ENCODE peak calls at places on chromosomes 16 and 17, in eight cellular contexts. A is A549; Q is OCI-LY7; E is ovary; J is SJSA1; B is tibial artery; W is effector memory CD4-positive, alpha-beta T cell; T is GM12878. P is an unnamed sample.

GRCh38 chr17:50900383-50900892 is 34.3 kb upstream of the TOB1 start:
- DNase-seq in A (no peak), Q (no peak), E (no peak), J (no peak), B (no peak), W (no peak), T (no peak), P (no peak)

GRCh38 chr17:28643979-28644781 is 778 bp downstream of the BLTP2 start:
- DNase-seq in A (peak), Q (peak), E (no peak), J (no peak), B (no peak), W (no peak), T (no peak), P (no peak)

GRCh38 chr16:72537684-72538083 is 365.7 kb upstream of the PMFBP1 start:
- DNase-seq in A (no peak), Q (no peak), E (no peak), J (no peak), B (no peak), W (no peak), T (no peak), P (no peak)

GRCh38 chr17:61474934-61475333 is 22.7 kb downstream of the TBX4 start:
- DNase-seq in A (no peak), Q (no peak), E (no peak), J (no peak), B (peak), W (no peak), T (no peak), P (no peak)

GRCh38 chr16:8678068-8678927 is 3.9 kb downstream of the ABAT start:
- DNase-seq in A (no peak), Q (no peak), E (no peak), J (no peak), B (no peak), W (no peak), T (no peak), P (no peak)

GRCh38 chr17:29248845-29249244 is 2.2 kb downstream of the CRYBA1 start:
- DNase-seq in A (no peak), Q (no peak), E (no peak), J (no peak), B (no peak), W (no peak), T (no peak), P (no peak)

GRCh38 chr16:609984-610383 is 20.1 kb downstream of the RAB40C start:
- DNase-seq in A (no peak), Q (no peak), E (no peak), J (no peak), B (no peak), W (no peak), T (no peak), P (no peak)

GRCh38 chr17:33451221-33451620 is 158.1 kb upstream of the ASIC2 start:
- DNase-seq in A (no peak), Q (no peak), E (no peak), J (no peak), B (no peak), W (no peak), T (no peak), P (no peak)

GRCh38 chr17:2996938-2997670 is 66.3 kb downstream of the OR1D5 start:
- DNase-seq in A (no peak), Q (no peak), E (peak), J (no peak), B (peak), W (no peak), T (no peak), P (no peak)

GRCh38 chr16:87086156-87086555 is 231.0 kb downstream of the C16orf95 start:
- DNase-seq in A (no peak), Q (no peak), E (no peak), J (peak), B (no peak), W (no peak), T (no peak), P (no peak)

GRCh38 chr17:41687828-41688640 is 651 bp upstream of the EIF1 start:
- DNase-seq in A (no peak), Q (peak), E (peak), J (no peak), B (peak), W (no peak), T (no peak), P (no peak)

GRCh38 chr17:79000396-79001189 is 9.0 kb downstream of the CANT1 start:
- DNase-seq in A (no peak), Q (no peak), E (no peak), J (no peak), B (peak), W (no peak), T (no peak), P (no peak)

GRCh38 chr16:84649511-84649861 is 1.2 kb downstream of the KLHL36 start:
- DNase-seq in A (no peak), Q (no peak), E (no peak), J (no peak), B (no peak), W (no peak), T (no peak), P (no peak)
- H3K27ac ChIP-seq in A (no peak), Q (no peak), E (no peak), J (no peak), B (peak), W (peak), T (no peak), P (no peak)

DNA sequence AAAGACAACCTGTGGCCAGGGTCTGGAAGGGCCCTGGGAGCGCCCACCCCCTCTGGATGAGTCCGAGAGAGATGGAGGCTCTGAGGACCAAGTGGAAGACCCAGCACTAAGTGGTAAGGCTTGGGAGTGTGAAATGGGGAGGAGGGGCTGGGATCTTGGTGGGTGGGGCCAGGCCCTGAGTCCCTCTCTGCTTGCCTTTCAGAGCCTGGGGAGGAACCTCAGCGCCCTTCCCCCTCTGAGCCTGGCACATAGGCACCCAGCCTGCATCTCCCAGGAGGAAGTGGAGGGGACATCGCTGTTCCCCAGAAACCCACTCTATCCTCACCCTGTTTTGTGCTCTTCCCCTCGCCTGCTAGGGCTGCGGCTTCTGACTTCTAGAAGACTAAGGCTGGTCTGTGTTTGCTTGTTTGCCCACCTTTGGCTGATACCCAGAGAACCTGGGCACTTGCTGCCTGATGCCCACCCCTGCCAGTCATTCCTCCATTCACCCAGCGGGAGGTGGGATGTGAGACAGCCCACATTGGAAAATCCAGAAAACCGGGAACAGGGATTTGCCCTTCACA is 1.2 kb upstream of the STARD3 start:
- DNase-seq in A (no peak), Q (no peak), E (no peak), J (no peak), B (no peak), W (no peak), T (no peak), P (no peak)
- H3K27ac ChIP-seq in A (no peak), Q (no peak), E (no peak), J (no peak), B (peak), W (no peak), T (no peak), P (no peak)

DNA sequence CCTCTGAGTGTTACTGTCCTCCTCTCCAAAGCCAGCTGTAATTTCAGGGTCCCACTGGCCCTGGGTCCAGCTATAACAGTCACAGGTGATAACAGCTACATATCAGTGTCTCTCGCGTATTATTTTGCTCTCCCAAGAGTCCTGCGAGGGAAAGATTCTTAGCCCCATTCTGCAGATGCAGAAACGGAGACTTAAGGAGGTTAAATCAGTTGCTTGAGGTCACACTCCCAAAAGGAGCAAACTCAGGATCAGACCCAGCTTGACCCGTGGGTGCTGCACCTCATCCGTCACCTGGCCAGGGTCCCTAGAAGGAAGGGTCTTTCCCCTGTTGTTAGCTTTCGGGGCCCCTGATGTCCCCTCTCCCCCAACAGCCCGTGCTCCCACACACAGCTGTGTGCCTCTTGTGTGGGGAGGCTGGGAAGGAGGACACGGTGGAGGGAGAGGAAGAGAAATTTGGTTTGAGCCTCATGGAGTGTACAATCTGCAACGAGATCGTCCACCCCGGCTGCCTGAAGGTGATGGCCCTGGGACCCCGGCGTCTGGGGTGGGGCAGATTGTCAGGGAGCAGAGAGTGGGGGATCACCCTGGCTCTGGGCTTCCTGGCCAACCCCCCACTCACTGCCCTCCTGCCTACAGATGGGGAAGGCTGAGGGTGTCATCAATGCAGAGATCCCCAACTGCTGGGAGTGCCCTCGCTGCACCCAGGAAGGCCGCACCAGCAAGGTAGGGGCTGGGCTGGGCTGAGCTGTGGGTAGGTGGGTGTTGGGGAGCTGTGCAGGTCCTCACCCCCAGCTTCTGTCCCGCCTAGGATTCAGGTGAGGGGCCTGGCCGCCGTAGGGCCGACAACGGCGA is 3.8 kb downstream of the FBXL19 start:
- DNase-seq in A (no peak), Q (no peak), E (no peak), J (no peak), B (no peak), W (no peak), T (no peak), P (no peak)
- H3K27ac ChIP-seq in A (peak), Q (no peak), E (no peak), J (no peak), B (peak), W (no peak), T (no peak), P (peak)

GRCh38 chr17:6544011-6544370 is 12.4 kb downstream of the PITPNM3 start:
- DNase-seq in A (no peak), Q (no peak), E (peak), J (no peak), B (no peak), W (no peak), T (no peak), P (no peak)

GRCh38 chr17:6541886-6542285 is 14.5 kb downstream of the PITPNM3 start:
- DNase-seq in A (no peak), Q (no peak), E (no peak), J (no peak), B (no peak), W (no peak), T (no peak), P (no peak)

GRCh38 chr17:6542577-6542976 is 13.8 kb downstream of the PITPNM3 start:
- DNase-seq in A (no peak), Q (no peak), E (peak), J (no peak), B (no peak), W (no peak), T (no peak), P (no peak)

GRCh38 chr17:6544770-6545169 is 11.6 kb downstream of the PITPNM3 start:
- DNase-seq in A (no peak), Q (no peak), E (peak), J (no peak), B (no peak), W (no peak), T (no peak), P (no peak)

GRCh38 chr17:6543079-6544010 is 13.0 kb downstream of the PITPNM3 start:
- DNase-seq in A (no peak), Q (no peak), E (peak), J (no peak), B (no peak), W (no peak), T (no peak), P (no peak)
- H3K27ac ChIP-seq in A (no peak), Q (no peak), E (no peak), J (no peak), B (no peak), W (no peak), T (no peak), P (no peak)

GRCh38 chr16:2795714-2796143 is 2.5 kb upstream of the PRSS41 start:
- DNase-seq in A (no peak), Q (no peak), E (no peak), J (no peak), B (no peak), W (no peak), T (no peak), P (no peak)
- H3K27ac ChIP-seq in A (peak), Q (no peak), E (no peak), J (no peak), B (no peak), W (no peak), T (no peak), P (no peak)

DNA sequence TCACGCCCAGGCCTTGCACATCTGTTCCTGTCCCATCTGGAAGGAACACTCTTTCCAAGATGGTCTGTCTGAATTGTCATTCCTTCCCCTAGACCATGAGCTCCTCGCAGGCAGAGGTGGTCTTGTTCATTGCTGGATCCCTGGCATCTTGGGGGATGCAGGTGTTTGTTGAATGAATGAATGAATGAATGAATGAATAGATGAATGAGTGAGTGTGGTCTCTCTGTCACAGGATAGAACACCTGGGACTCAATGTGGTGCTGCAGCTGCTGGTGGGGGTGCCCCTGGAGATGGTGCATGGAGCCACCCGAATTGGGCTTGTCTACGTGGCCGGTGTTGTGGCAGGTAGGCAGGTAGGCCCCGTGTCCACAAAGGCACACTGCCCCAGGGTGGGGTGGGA is 32.2 kb downstream of the RHBDL3 start:
- DNase-seq in A (no peak), Q (no peak), E (no peak), J (no peak), B (no peak), W (no peak), T (no peak), P (no peak)
- H3K27ac ChIP-seq in A (no peak), Q (no peak), E (no peak), J (no peak), B (no peak), W (no peak), T (no peak), P (no peak)

GRCh38 chr17:1713160-1713877 is 3.1 kb upstream of the TLCD2 start:
- DNase-seq in A (no peak), Q (no peak), E (no peak), J (no peak), B (no peak), W (no peak), T (no peak), P (no peak)
- H3K27ac ChIP-seq in A (peak), Q (no peak), E (peak), J (peak), B (peak), W (no peak), T (no peak), P (peak)

GRCh38 chr16:68298907-68299515 is 11.7 kb downstream of the SLC7A6OS start:
- DNase-seq in A (no peak), Q (no peak), E (peak), J (no peak), B (peak), W (no peak), T (no peak), P (no peak)

GRCh38 chr16:68297908-68298307 is 12.8 kb downstream of the SLC7A6OS start:
- DNase-seq in A (no peak), Q (no peak), E (no peak), J (no peak), B (no peak), W (no peak), T (no peak), P (no peak)

GRCh38 chr16:68299571-68300453 is 10.9 kb downstream of the SLC7A6OS start:
- DNase-seq in A (no peak), Q (no peak), E (no peak), J (no peak), B (no peak), W (no peak), T (no peak), P (no peak)

GRCh38 chr16:68296693-68297092 is 14.1 kb downstream of the SLC7A6OS start:
- DNase-seq in A (no peak), Q (no peak), E (no peak), J (no peak), B (no peak), W (no peak), T (no peak), P (no peak)

GRCh38 chr16:68298312-68298711 is 12.4 kb downstream of the SLC7A6OS start:
- DNase-seq in A (no peak), Q (no peak), E (no peak), J (no peak), B (no peak), W (no peak), T (no peak), P (no peak)
- H3K27ac ChIP-seq in A (no peak), Q (no peak), E (no peak), J (no peak), B (peak), W (no peak), T (no peak), P (no peak)

DNA sequence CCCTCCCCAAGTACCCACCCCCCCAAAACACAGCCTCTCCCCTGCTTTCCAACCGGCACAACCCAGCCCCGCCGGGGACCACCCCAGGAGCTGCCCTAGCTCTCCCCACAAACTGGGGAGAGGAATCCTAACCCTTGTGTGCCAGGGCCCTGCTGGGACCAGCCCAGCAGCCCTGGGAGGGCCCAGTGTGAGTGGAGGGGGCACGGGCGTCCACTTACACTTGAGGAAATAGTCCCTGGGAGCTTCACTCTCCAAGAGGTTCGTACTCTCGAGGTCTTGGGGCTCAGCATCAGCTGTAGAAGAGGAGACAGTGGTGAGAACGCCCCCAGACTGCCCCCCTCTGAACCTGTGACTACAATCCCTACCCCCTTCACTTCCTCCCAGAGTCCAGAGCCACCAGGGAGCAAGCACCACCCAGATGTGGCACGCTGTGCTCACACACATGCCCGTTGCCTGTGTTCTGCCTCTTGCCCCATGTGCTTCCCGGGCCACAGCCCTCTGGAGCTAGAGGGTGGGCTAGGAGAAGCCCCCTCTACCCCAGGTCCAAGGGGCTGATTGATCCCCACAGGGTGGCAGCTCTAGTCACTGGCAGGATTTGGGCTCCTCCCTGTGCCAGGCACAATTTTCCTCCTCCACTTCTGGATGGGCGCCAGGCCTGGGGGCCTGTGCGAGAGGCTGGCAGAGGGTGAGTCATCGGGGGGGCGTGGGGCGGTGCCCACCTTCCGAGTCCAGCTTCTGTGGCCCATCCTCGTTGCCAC is 3.0 kb downstream of the TRIM47 start:
- DNase-seq in A (no peak), Q (no peak), E (peak), J (no peak), B (no peak), W (no peak), T (no peak), P (no peak)
- H3K27ac ChIP-seq in A (peak), Q (peak), E (no peak), J (no peak), B (peak), W (peak), T (no peak), P (peak)

DNA sequence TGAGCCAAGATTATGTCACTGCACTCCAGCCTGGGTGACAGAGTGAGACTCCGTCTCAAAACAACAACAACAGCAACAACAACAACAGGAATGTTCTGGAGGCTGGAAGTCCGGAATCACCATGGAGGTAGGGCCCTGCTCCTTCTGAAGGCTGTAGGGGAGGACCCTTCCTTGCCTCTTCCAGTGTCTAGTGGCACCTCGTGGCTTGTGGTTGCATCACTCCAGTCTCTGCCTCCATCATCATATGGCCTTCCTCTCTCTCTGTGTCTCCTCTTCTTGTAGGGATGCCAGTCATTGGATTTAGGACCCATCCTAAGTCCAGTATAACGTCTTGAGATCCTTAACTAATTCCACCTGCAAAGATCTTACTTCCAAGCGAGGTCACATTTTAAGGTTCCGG is 14.0 kb downstream of the NAGPA start:
- DNase-seq in A (no peak), Q (no peak), E (no peak), J (no peak), B (no peak), W (no peak), T (no peak), P (no peak)
- H3K27ac ChIP-seq in A (no peak), Q (no peak), E (no peak), J (no peak), B (no peak), W (no peak), T (no peak), P (peak)